ENCODE peak calls at places on chromosomes 16 and 17, in six cellular contexts. V is GM23338, E is A549, R is HCT116, O is SK-N-SH, L is K562. W is an unnamed sample. For H3K4me1, the result is how much of the 10 kb centered on the place peaks cover.

GRCh38 chr16:70482624-70483023 is 28.2 kb downstream of the FCSK start:
- DNase-seq in V (no peak), E (no peak), R (no peak), O (no peak), L (no peak), W (no peak)

GRCh38 chr16:89624775-89625761 is 11.6 kb downstream of the DPEP1 start:
- DNase-seq in V (no peak), E (no peak), R (no peak), O (no peak), L (no peak), W (no peak)

GRCh38 chr17:66667491-66668030 is 167.4 kb upstream of the CACNG5 start:
- DNase-seq in V (no peak), E (no peak), R (no peak), O (no peak), L (no peak), W (no peak)

GRCh38 chr17:16247589-16247984 is 30.6 kb downstream of the PIGL start:
- DNase-seq in V (no peak), E (no peak), R (no peak), O (no peak), L (no peak), W (no peak)

GRCh38 chr17:83155128-83156081 is 76.0 kb downstream of the METRNL start:
- DNase-seq in V (no peak), E (no peak), R (no peak), O (peak), L (no peak), W (no peak)

GRCh38 chr17:5583426-5584382 is 605 bp downstream of the NLRP1 start:
- DNase-seq in V (no peak), E (no peak), R (no peak), O (no peak), L (peak), W (no peak)

GRCh38 chr16:79169239-79169638 is 431.3 kb downstream of the MAF start:
- DNase-seq in V (peak), E (no peak), R (no peak), O (no peak), L (no peak), W (no peak)

GRCh38 chr16:70651524-70651923 is 5.2 kb downstream of the IL34 start:
- DNase-seq in V (no peak), E (no peak), R (no peak), O (no peak), L (no peak), W (no peak)

GRCh38 chr16:70253291-70254094 is 1.8 kb upstream of the EXOSC6 start:
- DNase-seq in V (peak), E (peak), R (peak), O (peak), L (peak), W (no peak)

GRCh38 chr17:29664743-29665479 is 42.2 kb upstream of the CORO6 start:
- DNase-seq in V (no peak), E (peak), R (peak), O (no peak), L (peak), W (peak)
- TF ChIP-seq REST in V (no peak), E (no peak), R (no peak), O (no peak), L (no peak), W (no peak)

DNA sequence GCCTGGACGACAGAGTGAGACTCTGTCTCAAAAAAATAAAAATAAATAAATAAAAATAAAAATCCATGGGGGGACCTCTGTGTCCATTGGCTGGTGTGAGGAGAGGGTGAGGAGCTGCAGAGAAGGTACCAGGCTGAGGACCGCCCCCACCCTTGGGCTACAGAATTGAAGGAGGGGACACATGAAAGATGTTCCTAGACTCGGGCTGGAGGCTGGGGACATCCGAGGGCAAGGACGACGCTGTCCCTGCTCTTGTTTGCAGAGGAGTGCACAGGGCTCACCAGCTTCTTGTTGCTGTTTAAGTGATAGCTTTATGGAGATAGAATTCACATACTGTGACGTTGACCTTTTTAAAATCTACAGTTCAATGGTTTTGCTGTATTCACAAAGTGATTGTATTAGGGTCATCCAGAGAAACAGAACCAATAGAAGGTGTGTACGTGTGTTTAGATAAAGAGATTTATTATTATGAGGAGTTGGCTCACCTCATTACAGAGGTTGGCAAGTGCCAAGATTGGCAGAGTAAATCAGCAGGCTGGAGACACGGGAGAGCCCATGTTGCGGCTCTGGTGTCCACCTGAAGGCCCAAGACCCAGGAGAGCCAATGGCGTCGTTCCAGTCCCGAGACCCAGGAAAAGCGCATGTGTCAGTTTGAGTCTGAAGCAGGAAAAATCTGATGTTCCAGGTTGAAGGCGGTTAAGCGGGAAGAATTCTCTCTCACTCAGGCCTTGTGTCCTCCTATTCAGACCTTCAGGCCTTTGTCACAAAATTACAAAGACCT is 320.7 kb downstream of the SEC14L1 start:
- DNase-seq in V (no peak), E (no peak), R (no peak), O (no peak), L (no peak), W (no peak)
- H3K4me1 ChIP-seq in V (under half), E (under half), R (under half), O (under half), L (half or more), W (half or more)

DNA sequence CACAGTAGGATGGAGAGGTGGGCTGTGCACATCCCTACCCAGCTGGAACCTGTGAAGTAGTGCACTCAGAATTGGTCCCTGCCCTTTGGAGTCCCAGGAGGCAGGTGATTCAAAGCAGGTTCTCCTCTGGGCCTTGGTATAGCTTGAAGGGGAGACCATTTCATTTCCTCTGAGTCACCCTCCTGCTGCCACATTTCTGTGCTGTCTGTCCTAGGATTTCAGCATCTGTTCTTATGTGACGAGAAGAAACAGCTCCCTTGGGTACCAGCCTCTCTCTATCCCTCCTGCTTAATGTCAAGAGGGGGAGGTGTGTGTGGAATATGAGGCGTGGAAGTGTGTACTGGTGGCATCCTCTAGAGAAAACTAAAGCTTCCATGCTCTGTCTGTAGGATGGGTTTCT is 5.0 kb upstream of the NFE2L1 start:
- DNase-seq in V (no peak), E (no peak), R (no peak), O (no peak), L (no peak), W (no peak)
- TF ChIP-seq REST in V (no peak), E (no peak), R (no peak), O (no peak), L (no peak), W (no peak)

GRCh38 chr16:21602785-21603184 is 3.4 kb downstream of the METTL9 start:
- DNase-seq in V (no peak), E (no peak), R (no peak), O (no peak), L (no peak), W (no peak)
- H3K4me1 ChIP-seq in V (under half), E (under half), R (under half), O (under half), L (under half), W (under half)

DNA sequence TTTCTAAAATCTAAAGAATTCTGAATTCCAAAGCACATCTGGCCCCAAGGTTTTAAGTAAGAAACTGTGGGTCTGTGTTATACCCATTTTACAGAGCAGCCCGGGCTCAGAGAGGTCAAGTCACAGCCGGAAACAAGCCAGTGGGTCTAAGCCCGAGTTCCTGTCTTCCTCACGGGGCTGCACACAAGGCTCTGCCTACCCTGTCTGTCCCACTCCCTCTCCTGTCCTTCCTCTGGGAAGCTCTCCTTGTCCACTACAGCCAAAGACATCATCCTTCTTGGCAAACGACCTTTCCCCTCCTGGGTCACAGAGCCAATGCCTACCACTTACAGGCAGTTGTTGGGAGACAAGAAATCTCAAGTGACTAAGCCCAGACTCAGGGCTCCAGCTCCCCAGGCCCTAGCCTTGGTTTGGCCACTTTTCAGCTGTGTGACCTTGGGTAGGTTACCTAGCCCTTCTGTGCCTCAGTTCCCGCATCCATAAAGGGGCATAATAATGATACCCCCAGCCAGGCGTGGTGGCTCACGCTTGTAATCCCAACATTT is 55.6 kb upstream of the MAP3K14 start:
- DNase-seq in V (no peak), E (peak), R (no peak), O (no peak), L (no peak), W (no peak)
- TF ChIP-seq REST in V (no peak), E (no peak), R (no peak), O (no peak), L (no peak), W (no peak)

DNA sequence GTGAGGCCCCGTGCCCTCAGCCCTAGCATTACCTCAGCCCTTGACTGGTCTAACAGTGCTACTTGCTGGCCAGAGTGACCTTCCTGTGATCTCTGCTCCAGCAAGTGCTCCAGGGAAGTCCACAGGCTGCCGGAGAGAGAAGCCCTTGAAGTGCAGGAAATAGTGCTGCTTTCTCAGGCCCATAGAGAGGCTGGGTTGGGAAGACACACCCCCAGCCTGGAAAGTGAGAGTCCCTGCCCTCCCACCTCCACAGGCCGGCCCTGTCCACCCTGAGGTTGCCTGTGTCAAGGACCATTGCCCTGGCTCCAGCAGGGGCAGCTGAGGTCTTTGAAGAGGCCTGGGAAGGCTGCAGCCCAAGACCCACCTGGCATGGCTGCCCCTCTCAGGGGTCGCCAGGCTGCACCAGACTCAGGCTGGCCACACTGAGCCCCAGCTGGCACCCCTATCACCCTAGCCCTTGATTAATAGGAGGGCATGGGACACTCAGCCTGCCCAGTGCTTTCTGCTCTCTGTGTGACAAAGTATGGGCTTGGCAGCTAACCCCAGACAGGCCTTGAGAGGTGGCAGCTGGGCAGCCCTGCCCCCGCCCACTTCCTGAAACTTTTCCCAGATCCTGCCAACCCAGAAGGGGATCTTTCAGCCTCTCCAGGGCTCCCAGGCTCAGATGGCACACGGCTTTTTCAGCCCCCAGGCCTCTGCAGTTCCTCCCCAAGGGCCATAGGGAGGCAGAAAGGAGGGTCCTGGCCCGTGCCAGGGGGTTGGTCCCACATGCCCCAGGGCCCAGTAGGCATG is 21.7 kb downstream of the ATP6V0D1 start:
- DNase-seq in V (no peak), E (no peak), R (no peak), O (peak), L (no peak), W (no peak)
- H3K4me1 ChIP-seq in V (under half), E (under half), R (under half), O (half or more), L (under half), W (under half)

W was measured in Panc1.